ENCODE peak calls at places on chromosomes 6 and 20, in seven cellular contexts. Q, O, E, N, C, F and V are unnamed samples.
A peak's percentile ranks its signal among the peaks of the same experiment; 100 is the strongest.

GRCh38 chr6:63640062-63640461 is 4.5 kb downstream of the PHF3 start:
- DNase-seq in Q (no peak), O (peak; percentile 19), E (no peak), N (no peak), C (peak; percentile 55), F (peak; percentile 38), V (no peak)

GRCh38 chr6:34412643-34413214 is 13.1 kb downstream of the RPS10 start:
- DNase-seq in Q (no peak), O (no peak), E (no peak), N (no peak), C (no peak), F (no peak), V (no peak)

GRCh38 chr6:12572884-12573824 is 143.4 kb upstream of the PHACTR1 start:
- DNase-seq in Q (no peak), O (peak; percentile 94), E (peak; percentile 20), N (no peak), C (peak; percentile 70), F (no peak), V (no peak)

GRCh38 chr6:107113460-107114212 is 1.7 kb downstream of the BEND3 start:
- DNase-seq in Q (no peak), O (no peak), E (no peak), N (no peak), C (no peak), F (no peak), V (no peak)

GRCh38 chr20:53925651-53926401 is 144.6 kb downstream of the BCAS1 start:
- DNase-seq in Q (no peak), O (no peak), E (no peak), N (no peak), C (no peak), F (no peak), V (no peak)

GRCh38 chr6:158441639-158442308 is 118.1 kb upstream of the TMEM181 start:
- DNase-seq in Q (no peak), O (no peak), E (peak; percentile 77), N (no peak), C (no peak), F (no peak), V (no peak)

GRCh38 chr6:112468359-112468758 is 121.2 kb downstream of the RFPL4B start:
- DNase-seq in Q (no peak), O (peak; percentile 75), E (no peak), N (no peak), C (no peak), F (peak; percentile 57), V (no peak)

GRCh38 chr6:23784313-23784919 is 341.6 kb upstream of the NRSN1 start:
- DNase-seq in Q (no peak), O (no peak), E (peak; percentile 50), N (no peak), C (no peak), F (no peak), V (peak; percentile 42)

GRCh38 chr20:695165-695866 is 19.7 kb upstream of the SCRT2 start:
- DNase-seq in Q (no peak), O (no peak), E (no peak), N (no peak), C (no peak), F (no peak), V (no peak)

GRCh38 chr6:142377112-142377848 is 75.5 kb downstream of the ADGRG6 start:
- DNase-seq in Q (no peak), O (peak; percentile 78), E (no peak), N (no peak), C (no peak), F (no peak), V (no peak)

GRCh38 chr20:35369804-35370203 is 42.0 kb downstream of the UQCC1 start:
- DNase-seq in Q (no peak), O (peak; percentile 64), E (no peak), N (no peak), C (no peak), F (peak; percentile 32), V (no peak)

GRCh38 chr20:63538204-63539091 is 1.3 kb upstream of the PTK6 start:
- DNase-seq in Q (no peak), O (peak; percentile 63), E (no peak), N (no peak), C (peak; percentile 84), F (no peak), V (no peak)